ENCODE peak calls at places on chromosomes 11 and 22, in ten cellular contexts. X, C, G, I, Z, A, O, T, F and M are unnamed samples.

GRCh38 chr11:57321388-57321995 is 3.3 kb downstream of the TNKS1BP1 start:
- DNase-seq in X (no peak), C (no peak), G (peak), I (peak), Z (no peak), A (no peak), O (no peak), T (no peak), F (no peak), M (no peak)

GRCh38 chr11:62958547-62959071 is 26.2 kb downstream of the SLC22A6 start:
- DNase-seq in X (no peak), C (peak), G (peak), I (peak), Z (no peak), A (no peak), O (no peak), T (no peak), F (peak), M (no peak)

GRCh38 chr11:95556342-95557151 is 233.0 kb downstream of the FAM76B start:
- DNase-seq in X (no peak), C (no peak), G (peak), I (peak), Z (no peak), A (peak), O (no peak), T (no peak), F (no peak), M (no peak)

GRCh38 chr11:34819740-34820482 is 96.3 kb downstream of the APIP start:
- DNase-seq in X (no peak), C (no peak), G (peak), I (no peak), Z (no peak), A (no peak), O (no peak), T (no peak), F (no peak), M (no peak)

GRCh38 chr22:42396621-42397331 is 35.4 kb downstream of the NFAM1 start:
- DNase-seq in X (no peak), C (no peak), G (no peak), I (no peak), Z (no peak), A (no peak), O (peak), T (no peak), F (no peak), M (no peak)

GRCh38 chr11:45900916-45901617 is 6.0 kb downstream of the FREY1 start:
- DNase-seq in X (no peak), C (no peak), G (no peak), I (no peak), Z (no peak), A (no peak), O (no peak), T (no peak), F (no peak), M (no peak)

GRCh38 chr11:115715371-115715770 is 211.2 kb upstream of the CADM1 start:
- DNase-seq in X (no peak), C (no peak), G (no peak), I (no peak), Z (no peak), A (no peak), O (no peak), T (no peak), F (no peak), M (no peak)

GRCh38 chr11:11135820-11136476 is 217.1 kb downstream of the CSNK2A3 start:
- DNase-seq in X (no peak), C (no peak), G (no peak), I (no peak), Z (no peak), A (no peak), O (no peak), T (no peak), F (no peak), M (no peak)

GRCh38 chr11:8363924-8364323 is 100.2 kb upstream of the LMO1 start:
- DNase-seq in X (no peak), C (no peak), G (peak), I (no peak), Z (no peak), A (no peak), O (no peak), T (no peak), F (no peak), M (no peak)

GRCh38 chr11:69201764-69202370 is 46.1 kb downstream of the SMIM38 start:
- DNase-seq in X (no peak), C (no peak), G (no peak), I (no peak), Z (no peak), A (no peak), O (no peak), T (no peak), F (no peak), M (no peak)

GRCh38 chr11:33268945-33269567 is 11.9 kb downstream of the HIPK3 start:
- DNase-seq in X (no peak), C (no peak), G (peak), I (no peak), Z (no peak), A (no peak), O (no peak), T (no peak), F (no peak), M (no peak)

GRCh38 chr11:117523680-117524079 is 196.0 kb downstream of the CEP164 start:
- DNase-seq in X (no peak), C (no peak), G (no peak), I (no peak), Z (no peak), A (no peak), O (no peak), T (no peak), F (no peak), M (no peak)

GRCh38 chr11:76243157-76243556 is 36.9 kb upstream of the WNT11 start:
- DNase-seq in X (no peak), C (peak), G (no peak), I (no peak), Z (no peak), A (no peak), O (no peak), T (peak), F (no peak), M (no peak)

GRCh38 chr11:46270707-46271106 is 6.8 kb upstream of the CREB3L1 start:
- DNase-seq in X (no peak), C (no peak), G (no peak), I (no peak), Z (no peak), A (no peak), O (no peak), T (no peak), F (no peak), M (no peak)

GRCh38 chr22:35971418-35972119 is 57.1 kb downstream of the RBFOX2 start:
- DNase-seq in X (no peak), C (peak), G (peak), I (peak), Z (no peak), A (no peak), O (no peak), T (peak), F (no peak), M (no peak)

GRCh38 chr11:113018913-113019312 is 57.7 kb downstream of the NCAM1 start:
- DNase-seq in X (no peak), C (no peak), G (no peak), I (no peak), Z (no peak), A (no peak), O (no peak), T (no peak), F (no peak), M (no peak)

GRCh38 chr11:9285850-9286587 is 20.9 kb upstream of the DENND5A start:
- DNase-seq in X (no peak), C (no peak), G (no peak), I (no peak), Z (no peak), A (no peak), O (no peak), T (no peak), F (no peak), M (no peak)

GRCh38 chr11:81197396-81197795 is 1536.3 kb downstream of the FAM181B start:
- DNase-seq in X (no peak), C (no peak), G (no peak), I (no peak), Z (no peak), A (no peak), O (no peak), T (no peak), F (no peak), M (no peak)

GRCh38 chr11:86214710-86215109 is 29.8 kb upstream of the EED start:
- DNase-seq in X (no peak), C (no peak), G (no peak), I (no peak), Z (no peak), A (peak), O (no peak), T (no peak), F (no peak), M (no peak)

GRCh38 chr11:88313441-88313840 is 24.1 kb downstream of the CTSC start:
- DNase-seq in X (no peak), C (no peak), G (no peak), I (no peak), Z (no peak), A (no peak), O (no peak), T (no peak), F (no peak), M (no peak)

GRCh38 chr11:119055901-119056300 is 1.1 kb downstream of the HYOU1 start:
- DNase-seq in X (no peak), C (no peak), G (peak), I (peak), Z (peak), A (no peak), O (no peak), T (no peak), F (no peak), M (no peak)

GRCh38 chr11:115924744-115925567 is 420.7 kb upstream of the CADM1 start:
- DNase-seq in X (no peak), C (no peak), G (no peak), I (no peak), Z (no peak), A (peak), O (no peak), T (no peak), F (no peak), M (no peak)

GRCh38 chr11:19938051-19938856 is 222.0 kb downstream of the DBX1 start:
- DNase-seq in X (no peak), C (peak), G (peak), I (peak), Z (no peak), A (no peak), O (no peak), T (peak), F (peak), M (no peak)

GRCh38 chr11:206516-207212 is 535 bp downstream of the BET1L start:
- DNase-seq in X (no peak), C (no peak), G (no peak), I (peak), Z (no peak), A (no peak), O (peak), T (peak), F (no peak), M (no peak)

GRCh38 chr22:50078761-50079160 is 6.5 kb downstream of the MLC1 start:
- DNase-seq in X (no peak), C (no peak), G (no peak), I (peak), Z (no peak), A (no peak), O (no peak), T (no peak), F (no peak), M (no peak)

GRCh38 chr11:109196016-109196415 is 226.0 kb upstream of the C11orf87 start:
- DNase-seq in X (no peak), C (no peak), G (peak), I (no peak), Z (no peak), A (no peak), O (no peak), T (no peak), F (no peak), M (no peak)

GRCh38 chr11:73316422-73316821 is 8.3 kb downstream of the ARHGEF17 start:
- DNase-seq in X (no peak), C (no peak), G (no peak), I (no peak), Z (no peak), A (no peak), O (no peak), T (no peak), F (no peak), M (no peak)

GRCh38 chr11:73315288-73316020 is 7.4 kb downstream of the ARHGEF17 start:
- DNase-seq in X (no peak), C (no peak), G (no peak), I (no peak), Z (no peak), A (no peak), O (no peak), T (no peak), F (no peak), M (no peak)

GRCh38 chr11:73313652-73314051 is 5.6 kb downstream of the ARHGEF17 start:
- DNase-seq in X (no peak), C (no peak), G (no peak), I (no peak), Z (no peak), A (no peak), O (no peak), T (no peak), F (no peak), M (no peak)

GRCh38 chr11:73312806-73313403 is 4.8 kb downstream of the ARHGEF17 start:
- DNase-seq in X (no peak), C (no peak), G (no peak), I (no peak), Z (no peak), A (no peak), O (no peak), T (no peak), F (no peak), M (no peak)

DNA sequence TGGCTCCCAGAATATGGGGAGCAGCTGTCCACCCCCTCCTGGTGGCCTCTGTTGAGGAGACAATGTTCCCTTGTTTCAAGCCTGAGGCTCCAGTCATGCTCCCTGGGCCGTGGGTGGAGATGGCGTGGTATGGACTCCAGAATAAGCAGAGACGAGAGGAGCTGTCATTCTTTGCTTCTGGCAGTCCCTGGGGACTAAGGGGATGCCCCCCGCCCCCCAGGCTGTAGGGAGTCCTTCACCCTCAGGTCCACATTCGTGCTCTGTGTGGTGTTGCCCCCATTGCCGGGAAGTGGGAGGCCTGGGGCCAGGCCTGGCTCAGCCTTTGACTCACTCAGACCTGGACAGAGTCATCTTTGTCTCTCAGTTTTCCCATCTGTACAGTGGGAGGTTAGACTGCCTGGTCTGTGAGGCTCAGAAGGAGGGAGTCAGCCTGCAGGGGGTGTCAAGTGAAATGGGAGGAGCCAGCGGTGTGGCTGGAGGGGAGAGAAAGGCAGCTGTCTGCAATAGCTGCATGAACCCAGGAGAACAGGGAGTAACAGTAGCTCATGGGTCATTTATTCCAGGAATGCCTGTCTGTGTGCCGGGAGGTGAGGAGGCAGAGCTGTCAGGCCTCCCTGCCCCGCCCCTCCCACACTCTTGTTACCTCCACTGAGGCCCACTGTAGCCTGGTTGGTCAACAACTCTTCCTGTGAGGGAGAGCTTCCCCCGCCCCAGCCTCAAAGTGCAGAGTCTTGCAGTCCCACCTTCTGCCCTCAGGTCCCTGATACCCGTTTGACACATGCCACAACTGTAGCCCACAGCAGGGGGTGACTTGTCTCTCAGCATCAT is 6.3 kb downstream of the ARHGEF17 start:
- DNase-seq in X (no peak), C (peak), G (peak), I (peak), Z (no peak), A (no peak), O (no peak), T (peak), F (no peak), M (no peak)
- TF ChIP-seq CTCF in X (no peak), C (no peak), G (no peak), I (no peak), Z (no peak), A (no peak), O (no peak), T (no peak), F (no peak), M (no peak)

GRCh38 chr11:128732471-128733277 is 38.8 kb downstream of the FLI1 start:
- DNase-seq in X (no peak), C (no peak), G (no peak), I (no peak), Z (no peak), A (peak), O (no peak), T (no peak), F (no peak), M (no peak)

GRCh38 chr11:128733440-128734115 is 39.7 kb downstream of the FLI1 start:
- DNase-seq in X (no peak), C (no peak), G (no peak), I (no peak), Z (no peak), A (no peak), O (peak), T (no peak), F (no peak), M (no peak)

GRCh38 chr11:128728767-128729587 is 35.1 kb downstream of the FLI1 start:
- DNase-seq in X (no peak), C (no peak), G (no peak), I (no peak), Z (peak), A (no peak), O (no peak), T (no peak), F (no peak), M (no peak)

GRCh38 chr11:128727811-128728431 is 34.0 kb downstream of the FLI1 start:
- DNase-seq in X (no peak), C (no peak), G (no peak), I (no peak), Z (no peak), A (no peak), O (no peak), T (no peak), F (no peak), M (no peak)

GRCh38 chr11:128731041-128731663 is 37.3 kb downstream of the FLI1 start:
- DNase-seq in X (no peak), C (no peak), G (no peak), I (no peak), Z (no peak), A (no peak), O (peak), T (no peak), F (no peak), M (no peak)
- TF ChIP-seq CTCF in X (no peak), C (no peak), G (no peak), I (no peak), Z (no peak), A (no peak), O (no peak), T (no peak), F (no peak), M (no peak)

GRCh38 chr22:33400891-33401290 is 342.7 kb upstream of the SYN3 start:
- DNase-seq in X (no peak), C (no peak), G (no peak), I (no peak), Z (no peak), A (no peak), O (no peak), T (no peak), F (no peak), M (no peak)

GRCh38 chr22:33402325-33402724 is 344.1 kb upstream of the SYN3 start:
- DNase-seq in X (no peak), C (no peak), G (no peak), I (no peak), Z (no peak), A (no peak), O (no peak), T (no peak), F (no peak), M (no peak)

GRCh38 chr22:33397381-33397907 is 339.3 kb upstream of the SYN3 start:
- DNase-seq in X (no peak), C (no peak), G (no peak), I (no peak), Z (no peak), A (no peak), O (no peak), T (no peak), F (no peak), M (no peak)

GRCh38 chr22:33401291-33401690 is 343.1 kb upstream of the SYN3 start:
- DNase-seq in X (no peak), C (no peak), G (no peak), I (no peak), Z (no peak), A (no peak), O (no peak), T (no peak), F (no peak), M (no peak)

DNA sequence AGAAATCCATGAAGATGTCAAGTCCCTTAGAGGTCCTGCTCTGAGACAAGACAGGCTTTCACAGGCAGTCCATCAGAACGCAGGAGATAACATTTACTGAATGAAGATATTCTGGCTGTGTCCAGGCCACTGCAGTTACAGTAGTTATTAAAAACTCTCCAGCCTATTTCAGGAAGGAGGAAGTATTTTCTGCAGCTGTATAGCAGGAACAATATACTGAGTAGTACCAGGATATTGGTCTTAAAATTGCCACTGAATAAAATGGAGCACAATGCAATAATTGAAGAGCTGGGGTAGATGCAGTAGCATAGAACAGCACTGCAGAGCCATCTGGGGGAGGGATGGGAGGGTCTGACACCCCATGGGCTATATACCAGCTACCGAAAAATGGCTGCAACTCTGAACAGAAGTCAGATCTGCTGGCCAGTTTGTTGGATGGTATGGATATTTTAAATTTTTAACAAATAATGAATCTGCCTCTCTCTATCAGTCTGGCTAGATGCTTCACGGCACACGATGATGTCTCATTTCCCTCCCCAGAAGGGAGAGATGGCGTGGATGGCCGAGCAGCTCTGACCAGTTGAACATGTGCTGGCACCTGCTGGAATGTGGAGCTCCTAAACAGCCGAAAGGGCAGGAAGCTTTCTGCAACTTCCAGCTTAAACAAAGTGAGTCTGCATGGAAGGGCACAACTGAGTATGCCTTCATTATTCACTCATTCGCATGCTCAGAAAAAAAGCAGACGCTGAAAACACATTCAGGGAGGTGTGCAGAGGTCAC is 342.1 kb upstream of the SYN3 start:
- DNase-seq in X (no peak), C (no peak), G (no peak), I (no peak), Z (no peak), A (no peak), O (no peak), T (no peak), F (no peak), M (no peak)
- TF ChIP-seq CTCF in X (no peak), C (no peak), G (no peak), I (no peak), Z (no peak), A (no peak), O (no peak), T (no peak), F (no peak), M (no peak)

GRCh38 chr22:22843848-22844247 is 43.8 kb upstream of the IGLL5 start:
- DNase-seq in X (no peak), C (no peak), G (no peak), I (no peak), Z (no peak), A (no peak), O (no peak), T (no peak), F (no peak), M (no peak)

GRCh38 chr22:22849640-22850610 is 37.7 kb upstream of the IGLL5 start:
- DNase-seq in X (no peak), C (no peak), G (no peak), I (no peak), Z (no peak), A (no peak), O (no peak), T (no peak), F (no peak), M (no peak)

GRCh38 chr22:22851969-22852368 is 35.6 kb upstream of the IGLL5 start:
- DNase-seq in X (no peak), C (no peak), G (no peak), I (no peak), Z (no peak), A (no peak), O (no peak), T (no peak), F (no peak), M (no peak)

GRCh38 chr22:22853713-22854112 is 33.9 kb upstream of the IGLL5 start:
- DNase-seq in X (no peak), C (no peak), G (no peak), I (no peak), Z (no peak), A (no peak), O (no peak), T (no peak), F (no peak), M (no peak)

DNA sequence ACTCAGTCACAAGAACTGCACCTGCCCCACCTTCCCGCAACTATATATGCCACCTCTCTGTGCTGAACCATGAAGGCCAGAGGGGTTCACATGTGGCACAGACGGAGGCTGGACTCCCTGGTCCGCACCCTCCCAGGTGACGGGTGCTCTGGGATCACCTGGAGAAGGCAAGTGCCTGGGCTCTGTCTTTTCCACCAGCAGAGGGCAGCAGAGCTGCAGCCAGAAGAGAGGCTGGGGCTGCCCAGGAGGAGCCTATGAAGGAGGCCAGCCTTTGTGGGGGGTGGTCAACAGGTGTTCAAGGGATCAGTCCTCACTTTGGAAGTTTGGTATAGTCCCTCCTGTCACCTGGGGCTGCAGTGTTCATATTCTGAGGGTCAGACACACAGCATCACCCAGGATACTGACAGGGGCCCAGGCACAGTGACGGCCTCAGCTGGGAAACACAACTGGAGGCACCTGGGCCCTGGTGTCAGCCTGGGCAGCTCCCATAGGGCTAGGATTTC is 39.2 kb upstream of the IGLL5 start:
- DNase-seq in X (peak), C (peak), G (peak), I (peak), Z (peak), A (no peak), O (peak), T (no peak), F (peak), M (peak)
- TF ChIP-seq CTCF in X (peak), C (peak), G (peak), I (peak), Z (peak), A (peak), O (peak), T (peak), F (peak), M (peak)